ENCODE peak calls at places on chromosomes 4 and X, in four cellular contexts. One of them, this sample, is unnamed.

GRCh38 chrX:19535481-19535880 is 20.2 kb upstream of the MAP3K15 start:
- DNase-seq in body of pancreas: peak
- DNase-seq in sigmoid colon: no peak
- DNase-seq in Peyer's patch: no peak
- DNase-seq in this sample: peak

GRCh38 chrX:136268051-136269048 is 17.1 kb upstream of the MAP7D3 start:
- DNase-seq in sigmoid colon: no peak
- DNase-seq in Peyer's patch: peak
- DNase-seq in body of pancreas: peak
- DNase-seq in this sample: peak

GRCh38 chrX:47145408-47146120 is 543 bp downstream of the RBM10 start:
- DNase-seq in body of pancreas: no peak
- DNase-seq in sigmoid colon: peak
- DNase-seq in Peyer's patch: peak
- DNase-seq in this sample: no peak

GRCh38 chr4:70538869-70539268 is 20.5 kb downstream of the AMTN start:
- DNase-seq in Peyer's patch: no peak
- DNase-seq in sigmoid colon: no peak
- DNase-seq in body of pancreas: no peak
- DNase-seq in this sample: no peak

GRCh38 chr4:80035336-80035735 is 37.7 kb downstream of the ANTXR2 start:
- DNase-seq in sigmoid colon: no peak
- DNase-seq in Peyer's patch: peak
- DNase-seq in body of pancreas: peak
- DNase-seq in this sample: no peak

GRCh38 chr4:25454491-25454890 is 77.4 kb downstream of the ANAPC4 start:
- DNase-seq in body of pancreas: no peak
- DNase-seq in Peyer's patch: no peak
- DNase-seq in sigmoid colon: no peak
- DNase-seq in this sample: no peak

GRCh38 chr4:164876680-164877324 is at the start of gene APELA:
- DNase-seq in body of pancreas: no peak
- DNase-seq in sigmoid colon: no peak
- DNase-seq in Peyer's patch: no peak
- DNase-seq in this sample: no peak

GRCh38 chr4:15958562-15958961 is 4.4 kb downstream of the FGFBP2 start:
- DNase-seq in Peyer's patch: no peak
- DNase-seq in body of pancreas: no peak
- DNase-seq in sigmoid colon: no peak
- DNase-seq in this sample: no peak

GRCh38 chr4:10302096-10302495 is 155.1 kb downstream of the ZNF518B start:
- DNase-seq in Peyer's patch: no peak
- DNase-seq in sigmoid colon: no peak
- DNase-seq in body of pancreas: no peak
- DNase-seq in this sample: no peak

GRCh38 chrX:67922950-67923349 is 379.1 kb downstream of the AR start:
- DNase-seq in body of pancreas: peak
- DNase-seq in sigmoid colon: no peak
- DNase-seq in Peyer's patch: no peak
- DNase-seq in this sample: no peak

GRCh38 chr4:74770511-74770910 is 23.8 kb downstream of the BTC start:
- DNase-seq in Peyer's patch: no peak
- DNase-seq in sigmoid colon: no peak
- DNase-seq in body of pancreas: no peak
- DNase-seq in this sample: no peak

GRCh38 chrX:103536071-103536470 is 16.8 kb upstream of the RAB40A start:
- DNase-seq in body of pancreas: no peak
- DNase-seq in Peyer's patch: no peak
- DNase-seq in sigmoid colon: no peak
- DNase-seq in this sample: no peak

GRCh38 chr4:186643501-186644315 is 79.9 kb downstream of the FAT1 start:
- DNase-seq in body of pancreas: peak
- DNase-seq in Peyer's patch: no peak
- DNase-seq in sigmoid colon: no peak
- DNase-seq in this sample: peak

GRCh38 chrX:16739574-16739973 is 20.2 kb downstream of the SYAP1 start:
- DNase-seq in Peyer's patch: no peak
- DNase-seq in body of pancreas: no peak
- DNase-seq in sigmoid colon: no peak
- DNase-seq in this sample: no peak

GRCh38 chrX:47619486-47620302 is at the start of gene SYN1:
- DNase-seq in body of pancreas: peak
- DNase-seq in Peyer's patch: peak
- DNase-seq in sigmoid colon: peak
- DNase-seq in this sample: peak

GRCh38 chr4:112889619-112890294 is 159.7 kb upstream of the ANK2 start:
- DNase-seq in body of pancreas: no peak
- DNase-seq in Peyer's patch: no peak
- DNase-seq in sigmoid colon: no peak
- DNase-seq in this sample: peak

GRCh38 chrX:130626521-130626920 is 224.7 kb downstream of the RBMX2 start:
- DNase-seq in body of pancreas: no peak
- DNase-seq in sigmoid colon: no peak
- DNase-seq in Peyer's patch: no peak
- DNase-seq in this sample: peak

GRCh38 chr4:46404961-46405360 is 15.0 kb upstream of the GABRA2 start:
- DNase-seq in Peyer's patch: peak
- DNase-seq in sigmoid colon: no peak
- DNase-seq in body of pancreas: peak
- DNase-seq in this sample: peak

GRCh38 chrX:153494061-153494460 is 719 bp upstream of the BGN start:
- DNase-seq in body of pancreas: no peak
- DNase-seq in sigmoid colon: no peak
- DNase-seq in Peyer's patch: no peak
- DNase-seq in this sample: peak

GRCh38 chr4:18815081-18815778 is 793.7 kb upstream of the LCORL start:
- DNase-seq in sigmoid colon: no peak
- DNase-seq in Peyer's patch: no peak
- DNase-seq in body of pancreas: no peak
- DNase-seq in this sample: no peak

GRCh38 chr4:38856046-38856445 is 571 bp downstream of the TLR6 start:
- DNase-seq in body of pancreas: peak
- DNase-seq in Peyer's patch: peak
- DNase-seq in sigmoid colon: no peak
- DNase-seq in this sample: no peak

GRCh38 chrX:2145672-2146412 is 354.9 kb downstream of the DHRSX start:
- DNase-seq in sigmoid colon: no peak
- DNase-seq in Peyer's patch: no peak
- DNase-seq in body of pancreas: no peak
- DNase-seq in this sample: no peak

GRCh38 chr4:186840222-186840701 is 116.6 kb upstream of the FAT1 start:
- DNase-seq in sigmoid colon: peak
- DNase-seq in body of pancreas: peak
- DNase-seq in Peyer's patch: peak
- DNase-seq in this sample: peak

GRCh38 chr4:149441338-149441737 is 374.3 kb downstream of the IQCM start:
- DNase-seq in body of pancreas: no peak
- DNase-seq in sigmoid colon: no peak
- DNase-seq in Peyer's patch: no peak
- DNase-seq in this sample: peak

GRCh38 chr4:33054656-33055055 is 2334.5 kb downstream of the PCDH7 start:
- DNase-seq in body of pancreas: no peak
- DNase-seq in sigmoid colon: no peak
- DNase-seq in Peyer's patch: no peak
- DNase-seq in this sample: no peak

GRCh38 chr4:79913581-79913980 is 159.4 kb downstream of the ANTXR2 start:
- DNase-seq in Peyer's patch: no peak
- DNase-seq in body of pancreas: no peak
- DNase-seq in sigmoid colon: no peak
- DNase-seq in this sample: peak

GRCh38 chrX:118495958-118496762 is 545 bp downstream of the DOCK11 start:
- DNase-seq in Peyer's patch: peak
- DNase-seq in sigmoid colon: peak
- DNase-seq in body of pancreas: peak
- DNase-seq in this sample: no peak

GRCh38 chrX:23644744-23645143 is 22.5 kb upstream of the PRDX4 start:
- DNase-seq in sigmoid colon: no peak
- DNase-seq in body of pancreas: peak
- DNase-seq in Peyer's patch: no peak
- DNase-seq in this sample: no peak

GRCh38 chr4:183961772-183962171 is 56.7 kb downstream of the STOX2 start:
- DNase-seq in body of pancreas: no peak
- DNase-seq in Peyer's patch: no peak
- DNase-seq in sigmoid colon: no peak
- DNase-seq in this sample: no peak

GRCh38 chr4:99013402-99013843 is 17.9 kb downstream of the METAP1 start:
- DNase-seq in body of pancreas: no peak
- DNase-seq in sigmoid colon: no peak
- DNase-seq in Peyer's patch: no peak
- DNase-seq in this sample: peak

DNA sequence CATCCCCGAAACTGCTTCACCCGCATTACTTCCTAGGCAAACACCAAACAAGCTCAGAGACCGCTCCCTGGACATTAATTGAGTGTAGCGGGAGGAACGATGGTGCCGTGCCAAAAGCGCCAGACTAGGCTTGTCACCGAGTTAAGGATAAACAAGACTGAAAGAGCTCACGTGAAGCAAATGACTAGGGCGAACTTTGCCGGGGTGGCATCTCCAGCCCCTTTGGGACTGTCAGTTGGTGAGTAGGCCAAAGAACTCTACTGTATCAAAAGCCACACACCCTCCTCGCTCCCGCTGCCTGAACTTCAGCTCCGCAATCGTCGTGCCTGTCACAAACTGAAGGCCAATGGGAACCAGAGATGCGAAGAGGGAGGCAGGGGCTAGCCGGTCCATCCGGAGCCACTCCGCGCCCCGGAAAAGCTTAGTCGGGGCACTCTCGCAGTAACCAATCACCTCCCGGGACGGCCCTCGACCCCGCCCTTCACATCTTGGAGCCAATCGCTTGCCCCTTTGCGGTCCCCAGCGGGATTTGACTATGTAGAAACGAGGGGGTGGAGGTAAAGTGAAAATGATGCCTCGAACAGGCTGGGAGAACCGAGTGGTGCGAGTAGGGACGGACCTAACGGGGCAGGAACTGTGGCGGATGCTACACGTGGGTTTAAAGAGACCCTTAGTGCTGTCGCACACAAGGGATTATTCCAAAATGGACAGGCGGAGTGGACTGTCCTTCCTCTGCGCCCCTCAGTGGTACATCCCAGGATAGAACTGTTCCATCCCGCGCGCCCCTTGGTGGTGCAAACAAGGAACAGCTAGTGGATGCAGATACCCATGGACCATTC is 37.0 kb upstream of the FAM156A start:
- DNase-seq in sigmoid colon: peak
- DNase-seq in Peyer's patch: peak
- DNase-seq in body of pancreas: peak
- DNase-seq in this sample: peak
- TF ChIP-seq POLR2A in sigmoid colon: no peak
- TF ChIP-seq POLR2A in Peyer's patch: no peak
- TF ChIP-seq POLR2A in body of pancreas: peak
- TF ChIP-seq POLR2A in this sample: no peak

GRCh38 chr4:154590329-154591006 is at the start of gene FGA:
- DNase-seq in body of pancreas: peak
- DNase-seq in sigmoid colon: no peak
- DNase-seq in Peyer's patch: no peak
- DNase-seq in this sample: no peak

GRCh38 chr4:154585369-154586018 is 5.0 kb downstream of the FGA start:
- DNase-seq in body of pancreas: no peak
- DNase-seq in sigmoid colon: no peak
- DNase-seq in Peyer's patch: no peak
- DNase-seq in this sample: no peak

GRCh38 chr4:154589296-154590197 is 995 bp downstream of the FGA start:
- DNase-seq in body of pancreas: no peak
- DNase-seq in Peyer's patch: no peak
- DNase-seq in sigmoid colon: no peak
- DNase-seq in this sample: no peak

GRCh38 chr4:154586296-154587033 is 4.1 kb downstream of the FGA start:
- DNase-seq in Peyer's patch: no peak
- DNase-seq in body of pancreas: no peak
- DNase-seq in sigmoid colon: no peak
- DNase-seq in this sample: no peak

DNA sequence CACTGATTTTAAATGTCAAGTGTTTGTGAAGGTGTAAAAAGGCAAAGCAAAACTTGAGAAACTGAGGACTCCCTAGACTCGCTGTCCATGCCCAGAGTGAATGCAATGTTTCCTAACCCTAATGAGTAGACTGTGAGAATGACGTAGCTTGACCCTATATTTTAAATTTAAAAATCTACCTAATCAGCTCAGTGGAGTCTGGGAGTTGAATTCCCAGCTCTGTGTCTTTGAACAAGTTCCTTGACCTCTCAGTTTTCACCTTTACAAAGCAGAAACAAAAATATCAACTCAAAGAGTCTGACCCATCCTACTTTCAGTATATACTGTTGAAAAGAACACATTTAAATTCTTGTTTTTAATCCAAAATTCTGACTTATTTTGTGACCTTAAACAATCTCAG is 2.3 kb downstream of the FGA start:
- DNase-seq in sigmoid colon: no peak
- DNase-seq in body of pancreas: no peak
- DNase-seq in Peyer's patch: no peak
- DNase-seq in this sample: no peak
- TF ChIP-seq POLR2A in sigmoid colon: no peak
- TF ChIP-seq POLR2A in body of pancreas: no peak
- TF ChIP-seq POLR2A in Peyer's patch: no peak
- TF ChIP-seq POLR2A in this sample: no peak

DNA sequence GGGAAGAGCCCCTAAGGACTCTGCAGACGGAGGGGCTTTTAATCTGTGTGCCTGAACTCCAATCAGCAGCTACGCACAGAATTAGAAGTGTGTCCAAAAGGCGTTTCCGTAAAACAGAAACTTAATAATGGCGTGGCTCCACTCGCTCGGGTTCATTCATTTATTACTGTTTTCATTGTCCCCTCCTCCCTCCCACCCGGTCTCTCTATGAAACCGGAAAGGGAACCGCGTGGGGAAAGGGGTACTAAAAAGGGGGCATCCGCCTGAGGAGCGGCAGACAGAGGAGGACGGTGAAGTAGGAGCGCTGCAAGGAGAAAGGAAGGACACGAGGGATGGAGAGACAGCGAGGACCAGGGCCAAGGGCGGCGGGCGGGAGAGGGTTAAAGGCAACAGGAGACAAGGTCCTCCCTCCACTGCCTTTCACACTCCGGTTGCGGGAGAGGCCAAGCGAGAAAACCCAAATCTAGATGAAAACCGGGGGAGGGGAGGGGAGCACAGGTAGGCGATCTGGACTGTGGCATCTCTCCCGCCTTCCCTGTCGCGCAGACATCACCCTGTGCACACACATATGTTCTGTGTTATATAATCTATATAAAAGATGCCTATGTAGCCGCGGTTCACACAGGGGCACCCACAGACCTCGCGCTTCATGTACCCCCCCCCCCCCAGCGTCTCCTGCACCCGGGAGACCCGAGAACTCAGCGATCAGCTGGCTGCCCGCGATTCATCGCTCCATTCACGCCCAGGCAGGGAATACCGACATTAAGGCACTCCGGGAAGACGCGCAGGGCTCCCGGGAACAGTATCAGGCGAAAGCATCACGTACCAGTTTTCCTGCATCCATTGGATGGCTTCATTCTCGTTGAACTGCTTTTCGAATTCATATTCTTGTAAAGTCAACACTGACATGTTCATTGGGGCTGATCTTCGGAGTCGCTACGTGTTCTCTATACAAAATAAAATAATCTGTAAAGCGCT is 705 bp downstream of the ELOVL6 start:
- DNase-seq in Peyer's patch: peak
- DNase-seq in sigmoid colon: peak
- DNase-seq in body of pancreas: peak
- DNase-seq in this sample: peak
- TF ChIP-seq POLR2A in Peyer's patch: no peak
- TF ChIP-seq POLR2A in sigmoid colon: no peak
- TF ChIP-seq POLR2A in body of pancreas: no peak
- TF ChIP-seq POLR2A in this sample: no peak

GRCh38 chr4:17810260-17811077 is at the start of the genes DCAF16 and NCAPG:
- DNase-seq in sigmoid colon: peak
- DNase-seq in body of pancreas: peak
- DNase-seq in Peyer's patch: peak
- DNase-seq in this sample: peak
- TF ChIP-seq POLR2A in sigmoid colon: peak
- TF ChIP-seq POLR2A in body of pancreas: peak
- TF ChIP-seq POLR2A in Peyer's patch: peak
- TF ChIP-seq POLR2A in this sample: peak

This sample was measured in IMR-90.